ENCODE peak calls at places on chromosomes 7 and 10, in nine cellular contexts. L is right atrium auricular region; T is cardiac muscle cell; Z is lung; D is A549; I is pancreas; M is CD8-positive, alpha-beta T cell; U is CD8-positive, alpha-beta memory T cell; V is adrenal gland. Y is an unnamed sample.

GRCh38 chr10:99431190-99431549 is 746 bp upstream of the GOT1 start:
- DNase-seq in L (peak; percentile 79), T (peak; percentile 51), Z (peak; percentile 73), D (peak; percentile 30), I (no peak), M (peak; percentile 9), U (no peak), V (peak; percentile 83), Y (peak; percentile 88)

GRCh38 chr7:158374586-158374985 is 213.0 kb downstream of the PTPRN2 start:
- DNase-seq in L (no peak), T (peak; percentile 21), Z (no peak), D (no peak), I (no peak), M (no peak), U (no peak), V (no peak), Y (no peak)

GRCh38 chr10:116729243-116729642 is 13.1 kb downstream of the HSPA12A start:
- DNase-seq in L (no peak), T (no peak), Z (no peak), D (no peak), I (no peak), M (no peak), U (no peak), V (no peak), Y (no peak)

GRCh38 chr10:5971315-5971832 is 6.0 kb downstream of the IL15RA start:
- DNase-seq in L (peak; percentile 59), T (peak; percentile 75), Z (peak; percentile 40), D (no peak), I (no peak), M (no peak), U (no peak), V (peak; percentile 56), Y (no peak)

GRCh38 chr7:127320974-127321373 is 68.2 kb upstream of the GRM8 start:
- DNase-seq in L (no peak), T (no peak), Z (no peak), D (no peak), I (no peak), M (no peak), U (no peak), V (no peak), Y (no peak)

GRCh38 chr10:48291190-48291589 is 15.3 kb upstream of the MAPK8 start:
- DNase-seq in L (no peak), T (no peak), Z (no peak), D (no peak), I (no peak), M (no peak), U (no peak), V (no peak), Y (no peak)

GRCh38 chr7:128236924-128237586 is 4.0 kb upstream of the LEP start:
- DNase-seq in L (no peak), T (peak; percentile 79), Z (peak; percentile 33), D (peak; percentile 32), I (no peak), M (no peak), U (peak; percentile 18), V (peak; percentile 53), Y (no peak)

GRCh38 chr7:143300959-143301617 is 12.9 kb downstream of the CASP2 start:
- DNase-seq in L (no peak), T (no peak), Z (no peak), D (no peak), I (no peak), M (no peak), U (no peak), V (no peak), Y (no peak)

GRCh38 chr10:116826803-116827202 is 22.5 kb upstream of the ENO4 start:
- DNase-seq in L (no peak), T (no peak), Z (no peak), D (no peak), I (no peak), M (no peak), U (no peak), V (no peak), Y (no peak)

GRCh38 chr10:116253716-116254115 is 19.3 kb downstream of the GFRA1 start:
- DNase-seq in L (no peak), T (no peak), Z (no peak), D (no peak), I (no peak), M (no peak), U (no peak), V (no peak), Y (no peak)

GRCh38 chr7:43458746-43459337 is 124.1 kb upstream of the STK17A start:
- DNase-seq in L (no peak), T (no peak), Z (no peak), D (no peak), I (no peak), M (no peak), U (no peak), V (no peak), Y (no peak)

GRCh38 chr7:5187605-5188004 is 2.4 kb upstream of the WIPI2 start:
- DNase-seq in L (no peak), T (peak; percentile 13), Z (no peak), D (no peak), I (no peak), M (no peak), U (no peak), V (no peak), Y (no peak)

GRCh38 chr7:18212308-18212707 is 184.7 kb upstream of the PRPS1L1 start:
- DNase-seq in L (no peak), T (peak; percentile 61), Z (no peak), D (no peak), I (no peak), M (no peak), U (no peak), V (no peak), Y (no peak)

GRCh38 chr7:83574616-83575015 is 74.3 kb downstream of the SEMA3E start:
- DNase-seq in L (no peak), T (no peak), Z (no peak), D (no peak), I (no peak), M (no peak), U (no peak), V (no peak), Y (no peak)

GRCh38 chr10:129075936-129076335 is 391.1 kb upstream of the MGMT start:
- DNase-seq in L (peak; percentile 30), T (no peak), Z (peak; percentile 27), D (no peak), I (no peak), M (no peak), U (no peak), V (no peak), Y (no peak)

GRCh38 chr7:138745189-138745588 is 44.0 kb upstream of the SVOPL start:
- DNase-seq in L (no peak), T (no peak), Z (no peak), D (no peak), I (no peak), M (peak; percentile 17), U (no peak), V (no peak), Y (no peak)

GRCh38 chr7:13911920-13912319 is 77.5 kb downstream of the ETV1 start:
- DNase-seq in L (no peak), T (no peak), Z (no peak), D (no peak), I (no peak), M (no peak), U (no peak), V (no peak), Y (no peak)

GRCh38 chr7:141198191-141198958 is 124.5 kb downstream of the TMEM178B start:
- DNase-seq in L (no peak), T (no peak), Z (no peak), D (no peak), I (no peak), M (no peak), U (no peak), V (no peak), Y (peak; percentile 15)

GRCh38 chr10:73501651-73502050 is 5.8 kb upstream of the PPP3CB start:
- DNase-seq in L (no peak), T (no peak), Z (no peak), D (no peak), I (no peak), M (no peak), U (no peak), V (no peak), Y (no peak)

DNA sequence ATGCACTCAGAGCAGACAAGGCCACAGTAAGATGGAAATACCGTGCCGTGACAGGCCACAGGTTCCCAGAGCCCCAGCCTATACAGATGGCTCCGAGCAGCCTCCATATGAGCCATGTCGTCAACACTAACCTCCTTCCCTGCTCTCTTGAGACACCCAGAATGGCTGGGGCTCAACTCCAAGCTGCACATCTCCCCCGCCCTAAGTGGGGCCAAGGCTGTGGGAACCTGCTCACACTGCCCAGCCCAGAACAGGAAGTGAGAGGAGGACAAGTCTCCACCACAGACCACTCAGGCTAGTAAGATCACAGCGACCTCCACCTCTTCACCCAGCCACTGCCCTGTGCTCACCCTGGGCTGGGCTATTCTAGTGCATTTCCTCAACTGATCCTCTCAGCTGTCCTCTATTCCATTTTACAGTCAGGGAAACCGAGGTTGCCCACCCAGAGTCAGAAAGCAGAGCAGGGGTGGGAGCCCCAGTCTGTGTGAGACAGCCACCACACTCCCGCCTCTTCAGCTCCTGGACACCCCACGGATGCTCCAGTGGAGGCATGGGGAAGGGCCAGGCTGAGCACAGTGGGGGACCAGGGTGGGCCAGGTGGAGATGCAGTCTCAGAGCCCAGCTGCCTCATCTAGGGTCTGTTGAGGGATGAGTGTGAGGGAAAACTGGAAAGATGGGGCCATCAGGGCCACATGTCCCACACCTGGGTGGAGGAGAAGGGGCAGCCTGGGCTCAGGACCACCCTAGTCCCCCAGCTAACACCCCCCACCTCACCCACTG is 11.6 kb downstream of the GRID1 start:
- DNase-seq in L (no peak), T (no peak), Z (no peak), D (no peak), I (peak; percentile 22), M (no peak), U (no peak), V (no peak), Y (no peak)
- H3K27ac ChIP-seq in L (no peak overlapping the region), T (no peak overlapping the region), Z (no peak overlapping the region), D (no peak overlapping the region), I (no peak overlapping the region), M (no peak overlapping the region), U (no peak overlapping the region), V (no peak overlapping the region), Y (peak overlapping the region; percentile 22)

GRCh38 chr7:25750738-25751529 is 401.1 kb upstream of the NFE2L3 start:
- DNase-seq in L (no peak), T (peak; percentile 9), Z (no peak), D (no peak), I (no peak), M (no peak), U (no peak), V (no peak), Y (no peak)
- H3K27ac ChIP-seq in L (peak overlapping the region; percentile 74), T (peak overlapping the region; percentile 88), Z (no peak overlapping the region), D (no peak overlapping the region), I (no peak overlapping the region), M (no peak overlapping the region), U (no peak overlapping the region), V (no peak overlapping the region), Y (peak overlapping the region; percentile 79)

DNA sequence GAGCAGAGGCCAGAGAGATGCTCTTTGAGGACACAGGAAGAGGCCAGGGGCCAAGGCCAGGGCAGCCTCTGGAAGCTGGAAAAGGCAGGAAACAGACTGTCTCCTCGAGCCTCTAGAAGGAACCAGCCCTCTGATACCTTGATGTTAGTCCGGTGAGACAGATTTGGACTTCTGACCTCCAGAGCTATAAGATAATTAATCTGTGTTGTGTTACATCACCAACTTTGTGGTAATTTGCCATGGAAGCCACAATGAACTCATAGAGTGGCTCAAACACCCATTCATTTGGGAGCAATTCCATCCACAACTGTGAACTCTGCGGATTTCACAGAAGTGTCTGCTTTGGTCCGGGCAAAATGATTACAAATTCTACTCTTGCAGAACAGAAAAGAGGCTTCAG is 48.7 kb downstream of the OAT start:
- DNase-seq in L (no peak), T (no peak), Z (no peak), D (no peak), I (no peak), M (no peak), U (no peak), V (no peak), Y (no peak)
- H3K27ac ChIP-seq in L (no peak overlapping the region), T (no peak overlapping the region), Z (no peak overlapping the region), D (no peak overlapping the region), I (no peak overlapping the region), M (no peak overlapping the region), U (no peak overlapping the region), V (no peak overlapping the region), Y (no peak overlapping the region)

GRCh38 chr10:112176543-112176942 is 7.0 kb downstream of the GPAM start:
- DNase-seq in L (no peak), T (no peak), Z (no peak), D (no peak), I (no peak), M (no peak), U (no peak), V (no peak), Y (no peak)
- H3K27ac ChIP-seq in L (no peak overlapping the region), T (peak overlapping the region; percentile 84), Z (no peak overlapping the region), D (no peak overlapping the region), I (no peak overlapping the region), M (no peak overlapping the region), U (no peak overlapping the region), V (no peak overlapping the region), Y (no peak overlapping the region)